ENCODE peak calls at places on chromosome 19, in six cellular contexts. K is transverse colon; V is thoracic aorta; F is fibroblast of lung; H is CD8-positive, alpha-beta memory T cell; A is ascending aorta. R is an unnamed sample. For H3K36me3, the result is how much of the 10 kb centered on the place peaks cover.

GRCh38 chr19:1177322-1178114 is 3.5 kb upstream of the SBNO2 start:
- DNase-seq in K (no peak), V (no peak), F (peak), H (no peak), A (no peak), R (no peak)

GRCh38 chr19:2587001-2587719 is 111.2 kb downstream of the GADD45B start:
- DNase-seq in K (no peak), V (no peak), F (peak), H (no peak), A (no peak), R (no peak)

GRCh38 chr19:2609389-2610116 is 92.9 kb downstream of the GNG7 start:
- DNase-seq in K (no peak), V (no peak), F (no peak), H (no peak), A (no peak), R (no peak)

GRCh38 chr19:39754544-39754943 is 16.7 kb upstream of the CLC start:
- DNase-seq in K (no peak), V (no peak), F (no peak), H (no peak), A (no peak), R (no peak)

GRCh38 chr19:6273701-6274601 is 5.8 kb downstream of the MLLT1 start:
- DNase-seq in K (peak), V (peak), F (peak), H (no peak), A (peak), R (peak)

GRCh38 chr19:41328157-41328817 is 18.3 kb downstream of the CCDC97 start:
- DNase-seq in K (no peak), V (no peak), F (peak), H (no peak), A (no peak), R (no peak)

GRCh38 chr19:21947775-21948174 is 63.0 kb downstream of the ZNF208 start:
- DNase-seq in K (no peak), V (no peak), F (peak), H (no peak), A (no peak), R (no peak)

GRCh38 chr19:33320636-33321035 is 18.3 kb upstream of the CEBPA start:
- DNase-seq in K (no peak), V (no peak), F (no peak), H (no peak), A (no peak), R (no peak)

GRCh38 chr19:19160489-19161035 is 9.5 kb downstream of the MEF2B start:
- DNase-seq in K (peak), V (no peak), F (no peak), H (no peak), A (no peak), R (no peak)

GRCh38 chr19:20664917-20665781 is 3.8 kb upstream of the ZNF626 start:
- DNase-seq in K (no peak), V (no peak), F (peak), H (no peak), A (no peak), R (peak)

GRCh38 chr19:6694147-6694815 is 24.3 kb upstream of the TNFSF14 start:
- DNase-seq in K (no peak), V (no peak), F (no peak), H (no peak), A (no peak), R (no peak)

GRCh38 chr19:28882818-28883217 is 330.1 kb downstream of the UQCRFS1 start:
- DNase-seq in K (no peak), V (no peak), F (no peak), H (no peak), A (no peak), R (no peak)

GRCh38 chr19:3149089-3149488 is 13.3 kb downstream of the GNA15 start:
- DNase-seq in K (no peak), V (no peak), F (no peak), H (no peak), A (no peak), R (no peak)

GRCh38 chr19:48867922-48868195 is 558 bp downstream of the PLEKHA4 start:
- DNase-seq in K (no peak), V (no peak), F (no peak), H (no peak), A (no peak), R (no peak)

GRCh38 chr19:31625056-31625455 is 275.8 kb upstream of the TSHZ3 start:
- DNase-seq in K (no peak), V (no peak), F (no peak), H (no peak), A (no peak), R (no peak)

GRCh38 chr19:38210458-38210987 is 13.5 kb downstream of the DPF1 start:
- DNase-seq in K (peak), V (no peak), F (peak), H (no peak), A (no peak), R (no peak)

GRCh38 chr19:2922987-2923386 is 21.8 kb downstream of the ZNF77 start:
- DNase-seq in K (no peak), V (no peak), F (peak), H (no peak), A (no peak), R (peak)

GRCh38 chr19:1261512-1261862 is 7.6 kb upstream of the CIRBP start:
- DNase-seq in K (peak), V (no peak), F (no peak), H (peak), A (no peak), R (no peak)

GRCh38 chr19:17235618-17236413 is 9.8 kb downstream of the OCEL1 start:
- DNase-seq in K (peak), V (no peak), F (peak), H (peak), A (no peak), R (peak)

GRCh38 chr19:13044160-13044853 is 49.0 kb downstream of the NFIX start:
- DNase-seq in K (no peak), V (no peak), F (peak), H (peak), A (no peak), R (no peak)

GRCh38 chr19:55552620-55553019 is 7.3 kb upstream of the SBK3 start:
- DNase-seq in K (no peak), V (no peak), F (peak), H (no peak), A (no peak), R (no peak)

GRCh38 chr19:30064776-30065494 is 122.9 kb downstream of the URI1 start:
- DNase-seq in K (peak), V (no peak), F (no peak), H (no peak), A (no peak), R (no peak)

GRCh38 chr19:48618278-48618915 is 581 bp downstream of the RPL18 start:
- DNase-seq in K (no peak), V (no peak), F (no peak), H (no peak), A (no peak), R (no peak)

GRCh38 chr19:56537442-56537841 is 1.3 kb upstream of the ZFP28 start:
- DNase-seq in K (no peak), V (no peak), F (no peak), H (no peak), A (no peak), R (no peak)

GRCh38 chr19:41234512-41235208 is 15.6 kb downstream of the AXL start:
- DNase-seq in K (no peak), V (no peak), F (no peak), H (no peak), A (no peak), R (no peak)

GRCh38 chr19:6556480-6556879 is 25.7 kb downstream of the TNFSF9 start:
- DNase-seq in K (no peak), V (no peak), F (peak), H (no peak), A (no peak), R (no peak)

GRCh38 chr19:57888494-57889231 is at the start of gene ZNF814:
- DNase-seq in K (peak), V (peak), F (peak), H (peak), A (peak), R (peak)

GRCh38 chr19:19513671-19514070 is 1.7 kb downstream of the TSSK6 start:
- DNase-seq in K (no peak), V (no peak), F (no peak), H (no peak), A (no peak), R (no peak)

GRCh38 chr19:58305065-58305931 is at the start of gene ERVK3-1:
- DNase-seq in K (peak), V (peak), F (peak), H (peak), A (peak), R (peak)

GRCh38 chr19:10747674-10748073 is 29.8 kb downstream of the DNM2 start:
- DNase-seq in K (peak), V (no peak), F (no peak), H (no peak), A (no peak), R (no peak)

GRCh38 chr19:42051166-42052115 is 18.6 kb downstream of the GRIK5 start:
- DNase-seq in K (no peak), V (no peak), F (no peak), H (no peak), A (no peak), R (no peak)

DNA sequence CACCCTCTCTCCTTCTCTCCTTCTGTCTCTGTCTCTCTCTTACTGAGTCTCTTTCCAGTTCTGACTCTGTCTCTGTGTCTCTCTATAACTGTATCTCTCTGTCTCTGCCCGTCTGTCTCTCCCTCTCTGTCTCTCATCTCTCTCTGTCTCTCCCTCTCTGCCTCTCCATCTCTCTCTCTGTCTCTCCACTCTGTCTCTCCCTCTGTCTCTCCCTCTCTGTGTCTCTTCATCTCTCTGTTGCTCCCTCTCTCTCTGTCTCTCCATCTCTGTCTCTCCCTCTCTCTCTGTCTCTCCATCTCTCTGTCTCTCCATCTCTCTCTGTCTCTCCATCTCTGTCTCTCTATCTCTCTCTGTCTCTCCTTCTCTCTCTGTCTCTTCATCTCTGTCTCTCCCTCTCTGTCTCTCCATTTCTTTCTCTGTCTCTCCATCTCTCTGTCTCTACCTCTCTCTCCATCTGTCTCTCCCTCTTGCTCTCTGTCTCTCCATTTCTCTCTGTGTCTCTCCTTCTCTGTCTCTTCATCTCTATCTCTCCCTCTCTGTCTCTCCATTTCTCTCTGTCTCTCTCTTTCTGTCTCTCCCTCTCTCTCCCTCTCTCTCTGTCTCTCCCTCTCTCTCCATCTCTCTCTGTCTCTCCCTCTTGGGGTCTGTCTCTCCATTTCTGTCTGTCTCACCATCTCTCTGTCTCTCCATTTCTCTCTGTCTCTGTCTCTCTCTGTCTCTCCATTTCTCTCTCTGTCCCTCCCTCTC is 3.3 kb upstream of the MEIS3 start:
- DNase-seq in K (no peak), V (no peak), F (no peak), H (no peak), A (no peak), R (no peak)
- H3K4me3 ChIP-seq in K (no peak), V (no peak), F (no peak), H (no peak), A (no peak), R (no peak)

DNA sequence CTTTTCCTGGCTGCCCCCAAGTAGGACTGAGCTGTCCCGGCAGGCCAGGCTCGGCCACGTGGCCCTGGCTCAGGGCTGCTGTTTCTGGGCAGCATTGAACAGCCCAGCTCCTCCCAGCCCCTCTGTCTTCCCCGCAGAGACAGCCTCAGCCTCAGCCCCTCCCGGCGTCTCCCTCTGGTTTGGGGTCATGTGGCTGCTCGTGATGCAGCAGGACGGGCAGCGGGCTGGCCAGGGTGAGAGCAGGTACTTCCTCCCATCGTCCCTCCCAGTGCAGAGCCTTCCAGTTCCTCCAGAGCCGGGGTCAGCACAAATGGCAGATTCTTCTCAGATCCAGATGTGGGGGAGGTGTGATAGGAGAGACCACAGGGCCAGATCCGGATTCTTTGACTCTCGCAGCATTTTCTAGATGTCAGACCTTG is 114.6 kb downstream of the KDM4B start:
- DNase-seq in K (no peak), V (no peak), F (no peak), H (no peak), A (no peak), R (no peak)
- H3K36me3 ChIP-seq in K (under half), V (under half), F (under half), H (under half), A (half or more), R (under half)

GRCh38 chr19:45340232-45340898 is at the start of gene KLC3:
- DNase-seq in K (peak), V (no peak), F (no peak), H (peak), A (no peak), R (peak)
- H3K4me3 ChIP-seq in K (peak), V (peak), F (no peak), H (no peak), A (no peak), R (peak)

GRCh38 chr19:9151367-9151766 is 11.2 kb downstream of the ZNF317 start:
- DNase-seq in K (no peak), V (no peak), F (no peak), H (peak), A (no peak), R (no peak)

GRCh38 chr19:9159891-9160290 is 18.9 kb upstream of the OR7D2 start:
- DNase-seq in K (no peak), V (no peak), F (no peak), H (no peak), A (no peak), R (no peak)

GRCh38 chr19:9155591-9155990 is 15.4 kb downstream of the ZNF317 start:
- DNase-seq in K (no peak), V (no peak), F (no peak), H (no peak), A (no peak), R (no peak)

GRCh38 chr19:9161427-9161826 is 17.4 kb upstream of the OR7D2 start:
- DNase-seq in K (no peak), V (no peak), F (no peak), H (no peak), A (no peak), R (no peak)

GRCh38 chr19:9156304-9156703 is 16.1 kb downstream of the ZNF317 start:
- DNase-seq in K (no peak), V (no peak), F (no peak), H (no peak), A (no peak), R (no peak)
- H3K36me3 ChIP-seq in K (under half), V (half or more), F (under half), H (under half), A (half or more), R (under half)

R was measured in body of pancreas.